ENCODE peak calls at places on chromosome 14, in five cellular contexts. B is K562, M is esophagus muscularis mucosa, L is spleen, U is GM23338. W is an unnamed sample.
A peak's percentile ranks its signal among the peaks of the same experiment; 100 is the strongest.

GRCh38 chr14:93938766-93939303 is 11.7 kb downstream of the FAM181A start:
- DNase-seq in B (no peak), M (no peak), L (no peak), U (peak; percentile 47), W (no peak)

GRCh38 chr14:61280092-61280525 is 1.0 kb downstream of the TMEM30B start:
- DNase-seq in B (no peak), M (peak; percentile 64), L (no peak), U (no peak), W (peak; percentile 40)

GRCh38 chr14:20610002-20610765 is 19.0 kb upstream of the RNASE12 start:
- DNase-seq in B (peak; percentile 73), M (no peak), L (peak; percentile 86), U (peak; percentile 86), W (peak; percentile 80)

GRCh38 chr14:55212611-55213010 is 21.2 kb upstream of the DLGAP5 start:
- DNase-seq in B (no peak), M (no peak), L (no peak), U (no peak), W (no peak)

GRCh38 chr14:105879503-105879866 is 353.1 kb downstream of the TMEM121 start:
- DNase-seq in B (no peak), M (no peak), L (no peak), U (no peak), W (no peak)

GRCh38 chr14:90405755-90406154 is 8.9 kb downstream of the CALM1 start:
- DNase-seq in B (no peak), M (no peak), L (no peak), U (no peak), W (no peak)

GRCh38 chr14:21191809-21192446 is 36.1 kb upstream of the OR5AU1 start:
- DNase-seq in B (peak; percentile 50), M (no peak), L (peak; percentile 95), U (peak; percentile 94), W (peak; percentile 39)

GRCh38 chr14:20343092-20343854 is at the start of gene PARP2:
- DNase-seq in B (peak; percentile 91), M (peak; percentile 98), L (peak; percentile 97), U (peak; percentile 99), W (peak; percentile 95)

GRCh38 chr14:92898732-92899131 is 24.2 kb upstream of the CHGA start:
- DNase-seq in B (no peak), M (no peak), L (no peak), U (no peak), W (no peak)

GRCh38 chr14:91872517-91873470 is 5.5 kb upstream of the TC2N start:
- DNase-seq in B (no peak), M (no peak), L (no peak), U (no peak), W (peak; percentile 94)

GRCh38 chr14:67570453-67570852 is 29.6 kb downstream of the PIGH start:
- DNase-seq in B (no peak), M (no peak), L (no peak), U (no peak), W (no peak)

GRCh38 chr14:44149597-44149996 is 357.5 kb downstream of the FSCB start:
- DNase-seq in B (no peak), M (no peak), L (no peak), U (peak; percentile 91), W (no peak)

GRCh38 chr14:36662258-36662542 is 540 bp downstream of the PAX9 start:
- DNase-seq in B (no peak), M (no peak), L (no peak), U (no peak), W (no peak)

GRCh38 chr14:94388027-94388895 is at the start of gene SERPINA1:
- DNase-seq in B (no peak), M (no peak), L (no peak), U (no peak), W (no peak)

GRCh38 chr14:22047105-22047504 is 373.5 kb upstream of the OR4E1 start:
- DNase-seq in B (peak; percentile 5), M (no peak), L (no peak), U (peak; percentile 80), W (no peak)

GRCh38 chr14:22052795-22053194 is 379.2 kb upstream of the OR4E1 start:
- DNase-seq in B (no peak), M (no peak), L (no peak), U (peak; percentile 11), W (no peak)

GRCh38 chr14:105358140-105358846 is 40.0 kb upstream of the TEX22 start:
- DNase-seq in B (no peak), M (no peak), L (no peak), U (no peak), W (no peak)

GRCh38 chr14:23865502-23865901 is 88.1 kb upstream of the DHRS4 start:
- DNase-seq in B (no peak), M (no peak), L (no peak), U (no peak), W (no peak)

GRCh38 chr14:92037989-92038388 is 1.9 kb downstream of the TRIP11 start:
- DNase-seq in B (no peak), M (peak; percentile 17), L (no peak), U (no peak), W (no peak)

DNA sequence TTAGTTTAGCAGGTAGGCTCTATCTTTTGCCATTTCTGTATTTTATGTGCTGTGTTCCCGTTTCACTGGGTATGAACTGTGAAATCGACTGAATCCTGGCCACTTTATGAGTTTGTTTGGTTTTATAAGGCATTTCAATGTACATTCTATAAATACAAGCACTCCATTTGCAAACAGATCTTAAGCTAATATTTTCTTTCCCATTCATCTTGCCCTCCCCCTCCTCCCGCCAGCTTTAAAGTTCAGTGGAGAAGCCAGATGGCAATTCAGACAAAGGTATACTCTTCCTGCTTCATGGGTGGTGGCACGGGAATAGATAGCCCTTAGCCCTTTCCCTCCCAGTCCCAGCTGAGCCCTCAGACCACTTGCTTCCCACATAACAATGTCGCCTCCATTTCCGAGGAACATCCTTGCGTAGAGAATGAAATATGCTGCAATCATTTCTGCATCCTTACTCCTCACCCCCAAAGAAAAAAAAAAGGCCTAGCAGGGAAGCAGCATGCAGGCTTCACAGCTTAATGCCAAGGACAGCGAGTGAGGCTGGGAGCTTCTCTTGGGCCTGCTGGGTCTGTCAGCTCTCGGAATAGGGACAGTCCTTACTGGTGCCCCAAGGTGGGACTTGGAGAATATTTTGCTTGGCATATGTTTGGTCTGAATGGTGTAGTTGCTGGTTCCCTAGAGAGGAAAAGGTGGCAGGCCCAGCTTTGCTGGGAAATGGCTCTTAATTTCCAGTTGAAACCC is 52.8 kb upstream of the SRSF5 start:
- DNase-seq in B (no peak), M (no peak), L (no peak), U (peak; percentile 40), W (peak; percentile 68)
- H3K4me1 ChIP-seq in B (no peaks in the 10 kb centered on the region), M (peaks cover 56% of the 10 kb centered on the region), L (peaks cover 99% of the 10 kb centered on the region), U (peaks cover 35% of the 10 kb centered on the region), W (peaks cover 32% of the 10 kb centered on the region)

GRCh38 chr14:73786632-73786941 is 65.0 kb upstream of the PTGR2 start:
- DNase-seq in B (no peak), M (no peak), L (no peak), U (peak; percentile 79), W (peak; percentile 16)

GRCh38 chr14:73787760-73788508 is 63.7 kb upstream of the PTGR2 start:
- DNase-seq in B (no peak), M (no peak), L (peak; percentile 34), U (no peak), W (no peak)

GRCh38 chr14:73785336-73785833 is 66.2 kb upstream of the PTGR2 start:
- DNase-seq in B (no peak), M (no peak), L (peak; percentile 77), U (peak; percentile 51), W (no peak)

GRCh38 chr14:73785834-73786631 is 65.6 kb upstream of the PTGR2 start:
- DNase-seq in B (peak; percentile 49), M (peak; percentile 96), L (peak; percentile 92), U (peak; percentile 68), W (peak; percentile 81)

GRCh38 chr14:73786942-73787759 is 64.5 kb upstream of the PTGR2 start:
- DNase-seq in B (peak; percentile 46), M (no peak), L (peak; percentile 95), U (peak; percentile 73), W (peak; percentile 46)
- TF ChIP-seq POLR2AphosphoS5 in B (peak; percentile 30), M (peak; percentile 82), L (peak; percentile 86), U (no peak), W (no peak)

GRCh38 chr14:51860164-51860835 is at the start of gene GNG2:
- DNase-seq in B (no peak), M (peak; percentile 95), L (peak; percentile 96), U (peak; percentile 82), W (peak; percentile 52)

GRCh38 chr14:51859136-51859535 is 1.3 kb upstream of the GNG2 start:
- DNase-seq in B (no peak), M (no peak), L (no peak), U (no peak), W (no peak)

GRCh38 chr14:51860836-51861583 is 598 bp downstream of the GNG2 start:
- DNase-seq in B (no peak), M (no peak), L (no peak), U (no peak), W (no peak)

GRCh38 chr14:51862839-51863235 is 2.4 kb downstream of the GNG2 start:
- DNase-seq in B (no peak), M (no peak), L (no peak), U (no peak), W (no peak)

DNA sequence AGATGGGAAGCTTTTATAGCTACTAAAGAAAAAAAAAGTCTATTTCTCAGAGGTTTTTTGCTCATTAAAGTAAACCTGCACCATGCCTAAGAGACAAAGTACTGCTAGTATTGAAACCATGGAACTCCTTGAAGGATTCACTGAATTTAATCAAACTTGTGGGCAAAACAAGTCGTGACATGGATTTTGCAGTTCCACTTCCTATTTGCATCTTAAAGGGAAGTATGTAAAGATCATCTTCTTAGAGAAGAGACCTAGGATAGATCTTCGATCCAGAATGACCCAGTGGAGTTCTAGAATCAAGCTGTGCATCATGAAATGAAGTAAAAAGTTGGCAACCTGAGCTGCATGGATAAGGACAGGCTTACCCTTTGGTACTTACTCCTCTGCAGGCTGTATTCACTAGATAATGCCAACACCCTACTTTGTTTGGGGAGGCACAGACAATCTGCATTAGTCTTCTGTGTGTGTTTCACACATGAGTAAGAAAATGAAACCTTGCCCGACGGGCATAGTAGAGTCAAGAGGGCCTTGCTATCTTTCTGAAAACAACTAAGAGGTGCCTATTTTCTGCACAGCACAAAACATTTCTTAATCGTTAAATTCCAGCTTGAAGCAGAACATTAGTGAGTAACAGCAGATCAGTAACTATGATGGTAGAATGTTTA is 1.9 kb downstream of the GNG2 start:
- DNase-seq in B (no peak), M (no peak), L (no peak), U (no peak), W (no peak)
- H3K4me3 ChIP-seq in B (no peak overlapping the region), M (peak overlapping the region; percentile 58), L (peak overlapping the region; percentile 50), U (no peak overlapping the region), W (no peak overlapping the region)

GRCh38 chr14:52333823-52334657 is 19.9 kb downstream of the PTGER2 start:
- DNase-seq in B (no peak), M (no peak), L (no peak), U (peak; percentile 27), W (no peak)
- H3K4me1 ChIP-seq in B (no peaks in the 10 kb centered on the region), M (no peaks in the 10 kb centered on the region), L (peaks cover 16% of the 10 kb centered on the region), U (no peaks in the 10 kb centered on the region), W (no peaks in the 10 kb centered on the region)